ENCODE peak calls at places on chromosomes 3 and 15, in six cellular contexts. One of them, this sample, is unnamed.

GRCh38 chr3:135905058-135905724 is 60.3 kb upstream of the PPP2R3A start:
- DNase-seq in ELR: peak
- DNase-seq in RCC 7860: peak
- DNase-seq in MV-4-11: no peak
- DNase-seq in ovary: no peak
- DNase-seq in stimulated activated CD8-positive, alpha-beta memory T cell treated with anti-CD3 and anti-CD28 coated beads, Interleukin-15, amount 100 ng/mL, for 4 hours: no peak
- DNase-seq in this sample: no peak

GRCh38 chr3:38006031-38006430 is 15.4 kb downstream of the VILL start:
- DNase-seq in ELR: no peak
- DNase-seq in RCC 7860: no peak
- DNase-seq in MV-4-11: no peak
- DNase-seq in ovary: no peak
- DNase-seq in stimulated activated CD8-positive, alpha-beta memory T cell treated with anti-CD3 and anti-CD28 coated beads, Interleukin-15, amount 100 ng/mL, for 4 hours: no peak
- DNase-seq in this sample: no peak

GRCh38 chr3:66481071-66482001 is 19.5 kb downstream of the LRIG1 start:
- DNase-seq in ELR: no peak
- DNase-seq in RCC 7860: no peak
- DNase-seq in MV-4-11: no peak
- DNase-seq in ovary: no peak
- DNase-seq in stimulated activated CD8-positive, alpha-beta memory T cell treated with anti-CD3 and anti-CD28 coated beads, Interleukin-15, amount 100 ng/mL, for 4 hours: no peak
- DNase-seq in this sample: no peak

GRCh38 chr3:147356145-147356908 is 50.0 kb downstream of the ZIC4 start:
- DNase-seq in ELR: no peak
- DNase-seq in RCC 7860: no peak
- DNase-seq in MV-4-11: no peak
- DNase-seq in ovary: no peak
- DNase-seq in stimulated activated CD8-positive, alpha-beta memory T cell treated with anti-CD3 and anti-CD28 coated beads, Interleukin-15, amount 100 ng/mL, for 4 hours: no peak
- DNase-seq in this sample: no peak

GRCh38 chr3:65714138-65714537 is 324.6 kb downstream of the MAGI1 start:
- DNase-seq in ELR: no peak
- DNase-seq in RCC 7860: no peak
- DNase-seq in MV-4-11: no peak
- DNase-seq in ovary: peak
- DNase-seq in stimulated activated CD8-positive, alpha-beta memory T cell treated with anti-CD3 and anti-CD28 coated beads, Interleukin-15, amount 100 ng/mL, for 4 hours: no peak
- DNase-seq in this sample: no peak

GRCh38 chr3:128075516-128076464 is 23.6 kb downstream of the SEC61A1 start:
- DNase-seq in ELR: peak
- DNase-seq in RCC 7860: peak
- DNase-seq in MV-4-11: peak
- DNase-seq in ovary: peak
- DNase-seq in stimulated activated CD8-positive, alpha-beta memory T cell treated with anti-CD3 and anti-CD28 coated beads, Interleukin-15, amount 100 ng/mL, for 4 hours: peak
- DNase-seq in this sample: peak

GRCh38 chr3:52306978-52307377 is 9.1 kb upstream of the DNAH1 start:
- DNase-seq in ELR: no peak
- DNase-seq in RCC 7860: no peak
- DNase-seq in MV-4-11: no peak
- DNase-seq in ovary: no peak
- DNase-seq in stimulated activated CD8-positive, alpha-beta memory T cell treated with anti-CD3 and anti-CD28 coated beads, Interleukin-15, amount 100 ng/mL, for 4 hours: no peak
- DNase-seq in this sample: no peak

GRCh38 chr15:76398702-76399101 is 62.1 kb downstream of the ISL2 start:
- DNase-seq in ELR: no peak
- DNase-seq in RCC 7860: no peak
- DNase-seq in MV-4-11: no peak
- DNase-seq in ovary: no peak
- DNase-seq in stimulated activated CD8-positive, alpha-beta memory T cell treated with anti-CD3 and anti-CD28 coated beads, Interleukin-15, amount 100 ng/mL, for 4 hours: no peak
- DNase-seq in this sample: no peak

GRCh38 chr3:67737911-67738865 is 83.8 kb upstream of the SUCLG2 start:
- DNase-seq in ELR: no peak
- DNase-seq in RCC 7860: no peak
- DNase-seq in MV-4-11: no peak
- DNase-seq in ovary: no peak
- DNase-seq in stimulated activated CD8-positive, alpha-beta memory T cell treated with anti-CD3 and anti-CD28 coated beads, Interleukin-15, amount 100 ng/mL, for 4 hours: no peak
- DNase-seq in this sample: no peak

GRCh38 chr3:171228228-171228627 is 201.7 kb upstream of the SLC2A2 start:
- DNase-seq in ELR: no peak
- DNase-seq in RCC 7860: no peak
- DNase-seq in MV-4-11: no peak
- DNase-seq in ovary: no peak
- DNase-seq in stimulated activated CD8-positive, alpha-beta memory T cell treated with anti-CD3 and anti-CD28 coated beads, Interleukin-15, amount 100 ng/mL, for 4 hours: no peak
- DNase-seq in this sample: no peak

GRCh38 chr15:40343512-40343911 is 2.8 kb upstream of the CCDC9B start:
- DNase-seq in ELR: peak
- DNase-seq in RCC 7860: peak
- DNase-seq in MV-4-11: peak
- DNase-seq in ovary: no peak
- DNase-seq in stimulated activated CD8-positive, alpha-beta memory T cell treated with anti-CD3 and anti-CD28 coated beads, Interleukin-15, amount 100 ng/mL, for 4 hours: no peak
- DNase-seq in this sample: no peak

GRCh38 chr3:196280689-196281463 is 6.7 kb downstream of the PCYT1A start:
- DNase-seq in ELR: no peak
- DNase-seq in RCC 7860: no peak
- DNase-seq in MV-4-11: no peak
- DNase-seq in ovary: no peak
- DNase-seq in stimulated activated CD8-positive, alpha-beta memory T cell treated with anti-CD3 and anti-CD28 coated beads, Interleukin-15, amount 100 ng/mL, for 4 hours: no peak
- DNase-seq in this sample: no peak

GRCh38 chr15:50890751-50891150 is 17.7 kb upstream of the AP4E1 start:
- DNase-seq in ELR: peak
- DNase-seq in RCC 7860: no peak
- DNase-seq in MV-4-11: no peak
- DNase-seq in ovary: no peak
- DNase-seq in stimulated activated CD8-positive, alpha-beta memory T cell treated with anti-CD3 and anti-CD28 coated beads, Interleukin-15, amount 100 ng/mL, for 4 hours: no peak
- DNase-seq in this sample: no peak

GRCh38 chr15:29731865-29732264 is 90.4 kb downstream of the TJP1 start:
- DNase-seq in ELR: peak
- DNase-seq in RCC 7860: peak
- DNase-seq in MV-4-11: no peak
- DNase-seq in ovary: no peak
- DNase-seq in stimulated activated CD8-positive, alpha-beta memory T cell treated with anti-CD3 and anti-CD28 coated beads, Interleukin-15, amount 100 ng/mL, for 4 hours: no peak
- DNase-seq in this sample: no peak

GRCh38 chr3:119559441-119559963 is at the start of gene CD80:
- DNase-seq in ELR: peak
- DNase-seq in RCC 7860: peak
- DNase-seq in MV-4-11: peak
- DNase-seq in ovary: no peak
- DNase-seq in stimulated activated CD8-positive, alpha-beta memory T cell treated with anti-CD3 and anti-CD28 coated beads, Interleukin-15, amount 100 ng/mL, for 4 hours: peak
- DNase-seq in this sample: peak

GRCh38 chr15:90463381-90463780 is 66.3 kb upstream of the CRTC3 start:
- DNase-seq in ELR: peak
- DNase-seq in RCC 7860: peak
- DNase-seq in MV-4-11: peak
- DNase-seq in ovary: no peak
- DNase-seq in stimulated activated CD8-positive, alpha-beta memory T cell treated with anti-CD3 and anti-CD28 coated beads, Interleukin-15, amount 100 ng/mL, for 4 hours: no peak
- DNase-seq in this sample: no peak

GRCh38 chr3:172709776-172710708 is 825 bp downstream of the NCEH1 start:
- DNase-seq in ELR: peak
- DNase-seq in RCC 7860: no peak
- DNase-seq in MV-4-11: no peak
- DNase-seq in ovary: peak
- DNase-seq in stimulated activated CD8-positive, alpha-beta memory T cell treated with anti-CD3 and anti-CD28 coated beads, Interleukin-15, amount 100 ng/mL, for 4 hours: no peak
- DNase-seq in this sample: peak

GRCh38 chr3:124879395-124879723 is 7.8 kb downstream of the ITGB5 start:
- DNase-seq in ELR: no peak
- DNase-seq in RCC 7860: no peak
- DNase-seq in MV-4-11: no peak
- DNase-seq in ovary: no peak
- DNase-seq in stimulated activated CD8-positive, alpha-beta memory T cell treated with anti-CD3 and anti-CD28 coated beads, Interleukin-15, amount 100 ng/mL, for 4 hours: no peak
- DNase-seq in this sample: no peak

GRCh38 chr3:8761866-8762265 is 7.5 kb downstream of the OXTR start:
- DNase-seq in ELR: no peak
- DNase-seq in RCC 7860: no peak
- DNase-seq in MV-4-11: no peak
- DNase-seq in ovary: no peak
- DNase-seq in stimulated activated CD8-positive, alpha-beta memory T cell treated with anti-CD3 and anti-CD28 coated beads, Interleukin-15, amount 100 ng/mL, for 4 hours: no peak
- DNase-seq in this sample: no peak

GRCh38 chr3:63933459-63933858 is 21.3 kb upstream of the SCAANT1 start:
- DNase-seq in ELR: no peak
- DNase-seq in RCC 7860: no peak
- DNase-seq in MV-4-11: peak
- DNase-seq in ovary: no peak
- DNase-seq in stimulated activated CD8-positive, alpha-beta memory T cell treated with anti-CD3 and anti-CD28 coated beads, Interleukin-15, amount 100 ng/mL, for 4 hours: no peak
- DNase-seq in this sample: no peak

GRCh38 chr15:69484837-69485236 is 32.2 kb downstream of the RPLP1 start:
- DNase-seq in ELR: no peak
- DNase-seq in RCC 7860: no peak
- DNase-seq in MV-4-11: no peak
- DNase-seq in ovary: no peak
- DNase-seq in stimulated activated CD8-positive, alpha-beta memory T cell treated with anti-CD3 and anti-CD28 coated beads, Interleukin-15, amount 100 ng/mL, for 4 hours: no peak
- DNase-seq in this sample: no peak

GRCh38 chr3:196108075-196108743 is 26.3 kb upstream of the TFRC start:
- DNase-seq in ELR: no peak
- DNase-seq in RCC 7860: no peak
- DNase-seq in MV-4-11: no peak
- DNase-seq in ovary: no peak
- DNase-seq in stimulated activated CD8-positive, alpha-beta memory T cell treated with anti-CD3 and anti-CD28 coated beads, Interleukin-15, amount 100 ng/mL, for 4 hours: no peak
- DNase-seq in this sample: no peak

GRCh38 chr15:42130246-42130986 is 26.0 kb downstream of the PLA2G4F start:
- DNase-seq in ELR: no peak
- DNase-seq in RCC 7860: no peak
- DNase-seq in MV-4-11: no peak
- DNase-seq in ovary: no peak
- DNase-seq in stimulated activated CD8-positive, alpha-beta memory T cell treated with anti-CD3 and anti-CD28 coated beads, Interleukin-15, amount 100 ng/mL, for 4 hours: no peak
- DNase-seq in this sample: no peak

GRCh38 chr3:156825795-156826143 is 384 bp upstream of the LEKR1 start:
- DNase-seq in ELR: no peak
- DNase-seq in RCC 7860: no peak
- DNase-seq in MV-4-11: peak
- DNase-seq in ovary: no peak
- DNase-seq in stimulated activated CD8-positive, alpha-beta memory T cell treated with anti-CD3 and anti-CD28 coated beads, Interleukin-15, amount 100 ng/mL, for 4 hours: no peak
- DNase-seq in this sample: no peak

GRCh38 chr3:148528024-148528423 is 169.7 kb upstream of the AGTR1 start:
- DNase-seq in ELR: peak
- DNase-seq in RCC 7860: no peak
- DNase-seq in MV-4-11: no peak
- DNase-seq in ovary: no peak
- DNase-seq in stimulated activated CD8-positive, alpha-beta memory T cell treated with anti-CD3 and anti-CD28 coated beads, Interleukin-15, amount 100 ng/mL, for 4 hours: no peak
- DNase-seq in this sample: no peak